ENCODE peak calls at places on chromosomes 3 and 15, in four cellular contexts. One of them, this sample, is unnamed.

GRCh38 chr3:166243511-166243910 is 406.3 kb upstream of the BCHE start:
- DNase-seq in HepG2: no peak
- DNase-seq in WTC11: no peak
- DNase-seq in GM12878: no peak
- DNase-seq in this sample: no peak

GRCh38 chr3:78951546-78951945 is 816.3 kb downstream of the ROBO1 start:
- DNase-seq in HepG2: no peak
- DNase-seq in WTC11: no peak
- DNase-seq in GM12878: no peak
- DNase-seq in this sample: no peak

GRCh38 chr3:38457111-38458003 is 3.7 kb downstream of the ACVR2B start:
- DNase-seq in HepG2: no peak
- DNase-seq in WTC11: no peak
- DNase-seq in GM12878: no peak
- DNase-seq in this sample: peak

GRCh38 chr3:175335229-175335628 is 476.1 kb downstream of the NAALADL2 start:
- DNase-seq in HepG2: no peak
- DNase-seq in WTC11: no peak
- DNase-seq in GM12878: no peak
- DNase-seq in this sample: no peak

GRCh38 chr3:134034005-134034785 is 4.5 kb upstream of the SLCO2A1 start:
- DNase-seq in HepG2: no peak
- DNase-seq in WTC11: no peak
- DNase-seq in GM12878: no peak
- DNase-seq in this sample: no peak

GRCh38 chr3:142618917-142619401 is 22.8 kb downstream of the PLS1 start:
- DNase-seq in HepG2: peak
- DNase-seq in WTC11: no peak
- DNase-seq in GM12878: no peak
- DNase-seq in this sample: peak

GRCh38 chr3:14925729-14926591 is 21.4 kb upstream of the NR2C2 start:
- DNase-seq in HepG2: peak
- DNase-seq in WTC11: no peak
- DNase-seq in GM12878: no peak
- DNase-seq in this sample: peak

GRCh38 chr3:13459605-13460340 is 20.3 kb upstream of the HDAC11 start:
- DNase-seq in HepG2: no peak
- DNase-seq in WTC11: no peak
- DNase-seq in GM12878: no peak
- DNase-seq in this sample: no peak

GRCh38 chr3:59709702-59710555 is 660.1 kb upstream of the CFAP20DC start:
- DNase-seq in HepG2: no peak
- DNase-seq in WTC11: no peak
- DNase-seq in GM12878: no peak
- DNase-seq in this sample: no peak

GRCh38 chr3:151856106-151856505 is 17.3 kb upstream of the SUCNR1 start:
- DNase-seq in HepG2: no peak
- DNase-seq in WTC11: no peak
- DNase-seq in GM12878: no peak
- DNase-seq in this sample: no peak

GRCh38 chr15:97759363-97759762 is 201.1 kb upstream of the ARRDC4 start:
- DNase-seq in HepG2: no peak
- DNase-seq in WTC11: no peak
- DNase-seq in GM12878: no peak
- DNase-seq in this sample: peak

GRCh38 chr15:52068004-52068403 is 44.6 kb downstream of the BCL2L10 start:
- DNase-seq in HepG2: no peak
- DNase-seq in WTC11: no peak
- DNase-seq in GM12878: no peak
- DNase-seq in this sample: no peak

GRCh38 chr3:61637088-61638051 is 76.0 kb downstream of the PTPRG start:
- DNase-seq in HepG2: no peak
- DNase-seq in WTC11: no peak
- DNase-seq in GM12878: peak
- DNase-seq in this sample: no peak

GRCh38 chr3:36989000-36989399 is 3.9 kb downstream of the EPM2AIP1 start:
- DNase-seq in HepG2: no peak
- DNase-seq in WTC11: no peak
- DNase-seq in GM12878: no peak
- DNase-seq in this sample: no peak

GRCh38 chr3:172104471-172105072 is 65.2 kb downstream of the FNDC3B start:
- DNase-seq in HepG2: no peak
- DNase-seq in WTC11: peak
- DNase-seq in GM12878: no peak
- DNase-seq in this sample: peak

GRCh38 chr3:195458188-195458800 is 15.5 kb upstream of the ACAP2 start:
- DNase-seq in HepG2: no peak
- DNase-seq in WTC11: no peak
- DNase-seq in GM12878: no peak
- DNase-seq in this sample: no peak

GRCh38 chr3:30319713-30320112 is 286.7 kb upstream of the TGFBR2 start:
- DNase-seq in HepG2: peak
- DNase-seq in WTC11: peak
- DNase-seq in GM12878: no peak
- DNase-seq in this sample: no peak

GRCh38 chr3:191740712-191741111 is 279.7 kb downstream of the PYDC2 start:
- DNase-seq in HepG2: no peak
- DNase-seq in WTC11: no peak
- DNase-seq in GM12878: no peak
- DNase-seq in this sample: no peak

GRCh38 chr3:149476135-149476684 is 1.7 kb downstream of the TM4SF4 start:
- DNase-seq in HepG2: no peak
- DNase-seq in WTC11: no peak
- DNase-seq in GM12878: no peak
- DNase-seq in this sample: no peak

GRCh38 chr15:83322061-83322460 is 37.6 kb upstream of the BNC1 start:
- DNase-seq in HepG2: no peak
- DNase-seq in WTC11: no peak
- DNase-seq in GM12878: no peak
- DNase-seq in this sample: no peak

GRCh38 chr3:24596626-24597025 is 102.0 kb upstream of the THRB start:
- DNase-seq in HepG2: no peak
- DNase-seq in WTC11: no peak
- DNase-seq in GM12878: no peak
- DNase-seq in this sample: no peak

GRCh38 chr3:24237971-24238767 is 256.5 kb downstream of the THRB start:
- DNase-seq in HepG2: peak
- DNase-seq in WTC11: peak
- DNase-seq in GM12878: peak
- DNase-seq in this sample: peak

GRCh38 chr3:33437556-33438283 is 2.5 kb downstream of the UBP1 start:
- DNase-seq in HepG2: peak
- DNase-seq in WTC11: peak
- DNase-seq in GM12878: no peak
- DNase-seq in this sample: peak

GRCh38 chr3:127987309-127987995 is 64.8 kb upstream of the SEC61A1 start:
- DNase-seq in HepG2: no peak
- DNase-seq in WTC11: no peak
- DNase-seq in GM12878: no peak
- DNase-seq in this sample: no peak

GRCh38 chr3:127990051-127990450 is 62.2 kb upstream of the SEC61A1 start:
- DNase-seq in HepG2: no peak
- DNase-seq in WTC11: no peak
- DNase-seq in GM12878: no peak
- DNase-seq in this sample: no peak

GRCh38 chr3:127986803-127987202 is 65.4 kb upstream of the SEC61A1 start:
- DNase-seq in HepG2: no peak
- DNase-seq in WTC11: no peak
- DNase-seq in GM12878: no peak
- DNase-seq in this sample: no peak

GRCh38 chr3:127990461-127990860 is 61.8 kb upstream of the SEC61A1 start:
- DNase-seq in HepG2: no peak
- DNase-seq in WTC11: no peak
- DNase-seq in GM12878: no peak
- DNase-seq in this sample: no peak

GRCh38 chr3:127988770-127989518 is 63.3 kb upstream of the SEC61A1 start:
- DNase-seq in HepG2: no peak
- DNase-seq in WTC11: no peak
- DNase-seq in GM12878: no peak
- DNase-seq in this sample: no peak
- TF ChIP-seq NR2C2 in HepG2: no peak
- TF ChIP-seq NR2C2 in WTC11: no peak
- TF ChIP-seq NR2C2 in GM12878: no peak
- TF ChIP-seq NR2C2 in this sample: no peak

DNA sequence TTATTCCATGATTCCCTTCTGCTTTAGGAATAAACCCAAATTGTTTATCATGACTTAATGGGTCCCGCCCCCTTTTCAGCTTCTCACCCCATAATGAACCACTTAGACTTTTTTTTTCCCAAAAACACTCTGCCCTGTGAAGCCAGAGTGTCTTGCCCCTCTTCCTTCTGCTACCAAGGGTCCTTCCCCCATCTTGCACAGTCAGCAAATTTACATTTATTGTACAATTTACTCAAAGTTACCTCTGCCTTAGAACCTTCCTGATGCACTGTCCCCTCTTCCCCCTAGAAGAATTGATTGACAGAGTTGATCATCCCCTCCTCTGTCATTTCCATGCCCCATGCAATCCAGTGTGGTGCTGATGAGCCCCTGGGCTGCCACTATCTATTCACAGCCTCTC is 101.5 kb upstream of the PPP2R3A start:
- DNase-seq in HepG2: no peak
- DNase-seq in WTC11: no peak
- DNase-seq in GM12878: no peak
- DNase-seq in this sample: no peak
- TF ChIP-seq ATF2 in HepG2: no peak
- TF ChIP-seq ATF2 in WTC11: no peak
- TF ChIP-seq ATF2 in GM12878: no peak
- TF ChIP-seq ATF2 in this sample: no peak

GRCh38 chr3:109643590-109643989 is 306.2 kb upstream of the DPPA4 start:
- DNase-seq in HepG2: peak
- DNase-seq in WTC11: no peak
- DNase-seq in GM12878: no peak
- DNase-seq in this sample: no peak
- TF ChIP-seq ETV6 in HepG2: no peak
- TF ChIP-seq ETV6 in WTC11: no peak
- TF ChIP-seq ETV6 in GM12878: no peak
- TF ChIP-seq ETV6 in this sample: no peak

DNA sequence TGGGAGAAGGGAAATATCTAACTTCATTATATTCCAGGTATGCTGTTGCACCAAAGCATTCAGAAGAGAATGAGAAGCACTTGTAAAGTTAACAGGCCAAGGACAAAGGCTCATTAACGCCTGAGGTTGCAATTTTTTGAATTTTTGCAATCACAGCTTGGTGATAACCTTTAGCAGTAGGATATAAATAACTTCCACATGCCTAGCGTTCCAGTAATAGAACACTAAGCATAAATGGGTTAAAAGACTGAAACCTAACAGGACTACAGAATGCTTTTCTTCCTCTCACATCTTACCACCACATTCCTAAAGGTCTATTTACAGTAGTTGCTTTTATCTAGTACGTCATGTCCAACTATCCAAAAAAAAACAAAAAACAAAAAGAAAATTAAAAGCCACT is 57.4 kb upstream of the IMPG2 start:
- DNase-seq in HepG2: no peak
- DNase-seq in WTC11: no peak
- DNase-seq in GM12878: no peak
- DNase-seq in this sample: no peak
- TF ChIP-seq NR2C2 in HepG2: no peak
- TF ChIP-seq NR2C2 in WTC11: no peak
- TF ChIP-seq NR2C2 in GM12878: no peak
- TF ChIP-seq NR2C2 in this sample: no peak

GRCh38 chr15:57203906-57204305 is 172.4 kb upstream of the CGNL1 start:
- DNase-seq in HepG2: no peak
- DNase-seq in WTC11: no peak
- DNase-seq in GM12878: no peak
- DNase-seq in this sample: no peak
- TF ChIP-seq ATF2 in HepG2: no peak
- TF ChIP-seq ATF2 in WTC11: no peak
- TF ChIP-seq ATF2 in GM12878: no peak
- TF ChIP-seq ATF2 in this sample: no peak

GRCh38 chr15:101127503-101128076 is 124.3 kb downstream of the CHSY1 start:
- DNase-seq in HepG2: peak
- DNase-seq in WTC11: no peak
- DNase-seq in GM12878: peak
- DNase-seq in this sample: no peak
- TF ChIP-seq ETV6 in HepG2: no peak
- TF ChIP-seq ETV6 in WTC11: no peak
- TF ChIP-seq ETV6 in GM12878: no peak
- TF ChIP-seq ETV6 in this sample: no peak

GRCh38 chr3:122184591-122184929 is 1.1 kb downstream of the CASR start:
- DNase-seq in HepG2: no peak
- DNase-seq in WTC11: no peak
- DNase-seq in GM12878: no peak
- DNase-seq in this sample: no peak

GRCh38 chr3:122188758-122189157 is 5.3 kb downstream of the CASR start:
- DNase-seq in HepG2: no peak
- DNase-seq in WTC11: no peak
- DNase-seq in GM12878: no peak
- DNase-seq in this sample: no peak

GRCh38 chr3:122183521-122183892 is at the start of gene CASR:
- DNase-seq in HepG2: no peak
- DNase-seq in WTC11: peak
- DNase-seq in GM12878: no peak
- DNase-seq in this sample: no peak

GRCh38 chr3:122186372-122186771 is 2.9 kb downstream of the CASR start:
- DNase-seq in HepG2: no peak
- DNase-seq in WTC11: no peak
- DNase-seq in GM12878: no peak
- DNase-seq in this sample: no peak

GRCh38 chr3:122183893-122184590 is 574 bp downstream of the CASR start:
- DNase-seq in HepG2: no peak
- DNase-seq in WTC11: peak
- DNase-seq in GM12878: no peak
- DNase-seq in this sample: no peak
- TF ChIP-seq NR2C2 in HepG2: no peak
- TF ChIP-seq NR2C2 in WTC11: no peak
- TF ChIP-seq NR2C2 in GM12878: no peak
- TF ChIP-seq NR2C2 in this sample: no peak

GRCh38 chr15:64247535-64247905 is 84.7 kb upstream of the PPIB start:
- DNase-seq in HepG2: peak
- DNase-seq in WTC11: no peak
- DNase-seq in GM12878: peak
- DNase-seq in this sample: no peak
- TF ChIP-seq ATF2 in HepG2: no peak
- TF ChIP-seq ATF2 in WTC11: no peak
- TF ChIP-seq ATF2 in GM12878: no peak
- TF ChIP-seq ATF2 in this sample: no peak

GRCh38 chr3:154285221-154285620 is 39.1 kb downstream of the DHX36 start:
- DNase-seq in HepG2: no peak
- DNase-seq in WTC11: no peak
- DNase-seq in GM12878: no peak
- DNase-seq in this sample: no peak
- TF ChIP-seq ETV6 in HepG2: no peak
- TF ChIP-seq ETV6 in WTC11: no peak
- TF ChIP-seq ETV6 in GM12878: no peak
- TF ChIP-seq ETV6 in this sample: no peak

DNA sequence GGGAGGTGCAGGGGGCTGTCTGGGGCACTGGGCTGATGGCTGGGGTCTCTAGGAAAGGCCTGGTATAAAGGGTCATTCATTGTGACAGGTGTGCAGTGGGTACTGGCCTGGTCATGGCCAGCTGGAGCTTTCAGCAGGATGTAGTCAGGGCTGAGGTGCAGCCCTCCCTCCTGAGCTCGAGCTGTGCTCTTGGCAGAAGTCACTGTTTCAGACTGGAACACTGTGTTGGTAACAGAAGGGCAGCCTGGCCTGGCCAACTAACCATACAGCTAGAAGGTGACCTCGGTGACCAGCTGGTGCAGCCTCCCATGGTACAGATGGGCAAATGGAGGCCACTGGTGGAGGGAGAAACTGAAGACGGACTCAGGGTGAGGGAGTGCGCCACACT is 34.4 kb upstream of the LCTL start:
- DNase-seq in HepG2: no peak
- DNase-seq in WTC11: no peak
- DNase-seq in GM12878: no peak
- DNase-seq in this sample: no peak
- TF ChIP-seq NR2C2 in HepG2: no peak
- TF ChIP-seq NR2C2 in WTC11: no peak
- TF ChIP-seq NR2C2 in GM12878: no peak
- TF ChIP-seq NR2C2 in this sample: no peak

This sample was measured in K562.